ENCODE peak calls at places on chromosomes 16 and 17, in five cellular contexts. S, Q, K, I and B are unnamed samples.

GRCh38 chr17:50148226-50149098 is 2.0 kb downstream of the PPP1R9B start:
- DNase-seq in S (no peak), Q (peak), K (peak), I (peak), B (peak)

GRCh38 chr17:44522883-44523671 is 19.9 kb upstream of the GPATCH8 start:
- DNase-seq in S (peak), Q (peak), K (peak), I (peak), B (peak)

GRCh38 chr17:41511716-41512115 is 6.3 kb upstream of the KRT13 start:
- DNase-seq in S (no peak), Q (no peak), K (no peak), I (no peak), B (no peak)

GRCh38 chr16:86784267-86784626 is 205.9 kb downstream of the FOXL1 start:
- DNase-seq in S (no peak), Q (no peak), K (no peak), I (no peak), B (no peak)

GRCh38 chr16:17301593-17302135 is 169.1 kb downstream of the XYLT1 start:
- DNase-seq in S (no peak), Q (no peak), K (no peak), I (no peak), B (no peak)

GRCh38 chr16:35931722-35932121 is 2472.3 kb downstream of the TP53TG3F start:
- DNase-seq in S (no peak), Q (no peak), K (no peak), I (no peak), B (no peak)

GRCh38 chr16:55711959-55712876 is 56.4 kb downstream of the SLC6A2 start:
- DNase-seq in S (peak), Q (peak), K (peak), I (peak), B (peak)

GRCh38 chr17:18159551-18160120 is 24.0 kb upstream of the ALKBH5 start:
- DNase-seq in S (no peak), Q (no peak), K (no peak), I (no peak), B (no peak)

GRCh38 chr17:57442914-57443571 is 186.7 kb downstream of the MSI2 start:
- DNase-seq in S (no peak), Q (peak), K (no peak), I (no peak), B (no peak)

GRCh38 chr17:80872999-80873951 is 118.4 kb upstream of the CHMP6 start:
- DNase-seq in S (no peak), Q (peak), K (peak), I (peak), B (peak)

GRCh38 chr16:66942981-66943380 is 7.7 kb downstream of the CES2 start:
- DNase-seq in S (no peak), Q (no peak), K (no peak), I (no peak), B (no peak)